ENCODE peak calls at places on chromosomes 7 and 10, in six cellular contexts. One of them, this sample, is unnamed.

GRCh38 chr10:22900841-22901601 is 26.8 kb upstream of the ARMC3 start:
- DNase-seq in neural progenitor cell: no peak
- DNase-seq in MM.1S: no peak
- DNase-seq in GM23248: no peak
- DNase-seq in HCT116: no peak
- DNase-seq in GM23338: no peak
- DNase-seq in this sample: no peak

GRCh38 chr7:65390588-65390987 is 16.9 kb downstream of the ZNF92 start:
- DNase-seq in neural progenitor cell: no peak
- DNase-seq in MM.1S: no peak
- DNase-seq in HCT116: no peak
- DNase-seq in GM23248: no peak
- DNase-seq in GM23338: no peak
- DNase-seq in this sample: peak

GRCh38 chr7:117688126-117688525 is 185.1 kb downstream of the CTTNBP2 start:
- DNase-seq in neural progenitor cell: no peak
- DNase-seq in MM.1S: no peak
- DNase-seq in HCT116: no peak
- DNase-seq in GM23338: no peak
- DNase-seq in GM23248: no peak
- DNase-seq in this sample: no peak

GRCh38 chr10:22992075-22992474 is 64.2 kb downstream of the ARMC3 start:
- DNase-seq in GM23338: no peak
- DNase-seq in MM.1S: peak
- DNase-seq in GM23248: no peak
- DNase-seq in HCT116: no peak
- DNase-seq in neural progenitor cell: no peak
- DNase-seq in this sample: no peak

GRCh38 chr10:24904830-24905229 is 47.6 kb downstream of the PRTFDC1 start:
- DNase-seq in MM.1S: no peak
- DNase-seq in GM23338: no peak
- DNase-seq in HCT116: no peak
- DNase-seq in GM23248: no peak
- DNase-seq in neural progenitor cell: no peak
- DNase-seq in this sample: no peak

GRCh38 chr7:43119371-43120069 is 7.1 kb downstream of the HECW1 start:
- DNase-seq in GM23338: peak
- DNase-seq in HCT116: no peak
- DNase-seq in MM.1S: no peak
- DNase-seq in neural progenitor cell: no peak
- DNase-seq in GM23248: peak
- DNase-seq in this sample: no peak

GRCh38 chr7:140239653-140239935 is 62.8 kb upstream of the KDM7A start:
- DNase-seq in HCT116: no peak
- DNase-seq in GM23338: no peak
- DNase-seq in MM.1S: no peak
- DNase-seq in GM23248: no peak
- DNase-seq in neural progenitor cell: no peak
- DNase-seq in this sample: no peak

GRCh38 chr10:34739915-34740314 is 75.2 kb downstream of the PARD3 start:
- DNase-seq in GM23248: peak
- DNase-seq in HCT116: no peak
- DNase-seq in MM.1S: peak
- DNase-seq in GM23338: peak
- DNase-seq in neural progenitor cell: peak
- DNase-seq in this sample: peak

GRCh38 chr10:27744478-27745379 is 890 bp downstream of the MKX start:
- DNase-seq in MM.1S: peak
- DNase-seq in HCT116: no peak
- DNase-seq in neural progenitor cell: peak
- DNase-seq in GM23338: peak
- DNase-seq in GM23248: peak
- DNase-seq in this sample: peak

GRCh38 chr7:6164491-6164890 is 107.9 kb downstream of the CYTH3 start:
- DNase-seq in neural progenitor cell: peak
- DNase-seq in GM23338: peak
- DNase-seq in GM23248: no peak
- DNase-seq in MM.1S: no peak
- DNase-seq in HCT116: no peak
- DNase-seq in this sample: no peak

GRCh38 chr10:122543676-122544075 is 16.9 kb upstream of the DMBT1 start:
- DNase-seq in GM23248: no peak
- DNase-seq in HCT116: no peak
- DNase-seq in GM23338: no peak
- DNase-seq in MM.1S: no peak
- DNase-seq in neural progenitor cell: no peak
- DNase-seq in this sample: no peak

GRCh38 chr7:100588438-100588837 is 2.3 kb downstream of the FBXO24 start:
- DNase-seq in neural progenitor cell: peak
- DNase-seq in MM.1S: no peak
- DNase-seq in GM23338: no peak
- DNase-seq in GM23248: peak
- DNase-seq in HCT116: no peak
- DNase-seq in this sample: peak

GRCh38 chr7:134016223-134016941 is 110.8 kb upstream of the LRGUK start:
- DNase-seq in GM23338: peak
- DNase-seq in GM23248: peak
- DNase-seq in HCT116: peak
- DNase-seq in neural progenitor cell: peak
- DNase-seq in MM.1S: no peak
- DNase-seq in this sample: peak

DNA sequence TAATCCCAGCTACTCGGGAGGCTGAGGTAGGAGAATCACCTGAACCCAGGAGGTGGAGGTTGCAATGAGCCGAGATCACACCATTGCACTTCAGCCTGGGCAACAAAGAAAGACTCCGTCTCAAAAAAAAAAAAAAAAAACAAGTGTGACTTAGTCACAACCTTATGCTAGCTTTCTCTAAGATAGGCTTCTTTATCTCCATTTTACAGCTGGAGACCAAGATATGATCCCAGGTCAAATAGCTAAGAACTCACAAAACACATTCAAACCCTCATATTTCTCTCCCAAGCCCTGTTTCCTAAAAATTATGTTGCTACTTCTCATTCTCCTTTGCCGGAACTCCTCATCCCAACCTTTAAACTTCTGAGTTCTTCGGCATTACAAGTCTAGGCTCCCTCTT is 13.0 kb upstream of the DHTKD1 start:
- DNase-seq in GM23338: no peak
- DNase-seq in neural progenitor cell: no peak
- DNase-seq in GM23248: no peak
- DNase-seq in MM.1S: no peak
- DNase-seq in HCT116: no peak
- DNase-seq in this sample: no peak
- TF ChIP-seq EZH2phosphoT487 in GM23338: no peak
- TF ChIP-seq EZH2phosphoT487 in neural progenitor cell: no peak
- TF ChIP-seq EZH2phosphoT487 in GM23248: no peak
- TF ChIP-seq EZH2phosphoT487 in MM.1S: no peak
- TF ChIP-seq EZH2phosphoT487 in HCT116: no peak
- TF ChIP-seq EZH2phosphoT487 in this sample: no peak

DNA sequence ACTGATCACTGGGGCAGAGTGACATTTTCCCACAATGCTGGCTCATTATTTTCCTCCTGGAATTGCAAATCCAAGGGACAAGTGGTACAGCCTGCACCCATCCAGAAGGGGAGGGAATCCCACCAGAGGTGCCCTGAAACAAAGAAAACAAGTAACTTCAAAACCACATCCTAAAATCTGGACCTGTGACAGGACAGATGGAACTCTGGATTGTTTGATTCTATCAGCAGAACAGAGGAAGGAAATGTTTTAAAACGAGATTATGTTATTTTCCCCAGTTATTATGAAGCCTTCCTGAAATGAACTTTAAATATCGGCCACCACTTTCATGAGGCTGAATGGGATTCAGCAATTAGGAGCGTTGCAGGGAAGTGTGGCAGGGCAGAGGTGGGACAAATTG is 62.2 kb upstream of the ECHDC3 start:
- DNase-seq in GM23338: no peak
- DNase-seq in HCT116: no peak
- DNase-seq in neural progenitor cell: no peak
- DNase-seq in GM23248: no peak
- DNase-seq in MM.1S: no peak
- DNase-seq in this sample: no peak
- H3K4me2 ChIP-seq in GM23338: no peak
- H3K4me2 ChIP-seq in HCT116: no peak
- H3K4me2 ChIP-seq in neural progenitor cell: peak
- H3K4me2 ChIP-seq in GM23248: no peak
- H3K4me2 ChIP-seq in MM.1S: no peak
- H3K4me2 ChIP-seq in this sample: no peak

DNA sequence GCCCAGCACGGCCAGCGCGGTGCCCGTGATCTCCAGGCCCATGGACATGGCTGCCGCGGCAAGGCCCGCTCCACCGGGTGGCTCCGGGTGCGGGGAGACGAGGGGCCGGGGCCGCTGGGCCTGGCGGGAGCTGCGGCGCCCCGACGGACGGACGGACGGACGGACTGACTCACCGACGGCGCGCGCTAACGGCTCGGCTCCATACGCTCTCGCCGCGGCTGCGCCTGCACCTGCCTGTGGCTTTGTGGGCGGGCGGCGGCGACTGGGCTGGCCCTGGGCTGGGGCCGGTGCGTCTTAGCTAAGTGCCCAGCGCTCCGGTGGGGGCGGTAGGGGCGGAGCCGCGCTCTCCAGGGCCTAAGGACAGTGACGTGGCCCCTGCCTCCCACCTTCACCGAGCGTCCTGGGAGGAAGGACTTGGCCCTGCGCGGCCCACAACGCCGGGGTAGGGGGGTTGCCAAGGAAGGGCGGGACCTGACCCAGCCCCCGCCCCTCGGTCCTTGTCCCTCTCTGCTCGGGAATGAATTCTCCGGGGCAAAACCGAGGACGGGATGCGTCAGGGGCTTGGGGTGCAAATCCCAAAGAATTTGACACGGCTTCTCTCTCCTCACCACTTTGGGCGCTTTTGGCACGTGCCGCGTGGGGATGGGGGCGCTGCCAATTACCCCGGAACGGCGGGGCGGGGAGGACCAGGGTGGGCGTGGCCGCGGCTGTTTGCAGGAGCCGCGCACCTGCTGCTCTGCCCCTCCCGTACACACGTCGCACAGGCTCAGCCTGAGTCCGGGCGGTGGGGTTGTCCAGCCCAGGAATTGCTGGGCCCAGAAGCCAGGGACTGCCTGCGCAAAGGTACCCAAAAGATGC is at the start of gene CLDN3:
- DNase-seq in HCT116: peak
- DNase-seq in GM23248: peak
- DNase-seq in GM23338: peak
- DNase-seq in neural progenitor cell: peak
- DNase-seq in MM.1S: no peak
- DNase-seq in this sample: peak
- TF ChIP-seq EZH2phosphoT487 in HCT116: no peak
- TF ChIP-seq EZH2phosphoT487 in GM23248: no peak
- TF ChIP-seq EZH2phosphoT487 in GM23338: no peak
- TF ChIP-seq EZH2phosphoT487 in neural progenitor cell: no peak
- TF ChIP-seq EZH2phosphoT487 in MM.1S: no peak
- TF ChIP-seq EZH2phosphoT487 in this sample: no peak

GRCh38 chr10:33241351-33241750 is 93.1 kb downstream of the NRP1 start:
- DNase-seq in GM23338: no peak
- DNase-seq in GM23248: peak
- DNase-seq in HCT116: no peak
- DNase-seq in neural progenitor cell: no peak
- DNase-seq in MM.1S: no peak
- DNase-seq in this sample: no peak
- H3K4me2 ChIP-seq in GM23338: no peak
- H3K4me2 ChIP-seq in GM23248: peak
- H3K4me2 ChIP-seq in HCT116: no peak
- H3K4me2 ChIP-seq in neural progenitor cell: peak
- H3K4me2 ChIP-seq in MM.1S: no peak
- H3K4me2 ChIP-seq in this sample: no peak

GRCh38 chr7:103011650-103012049 is 62.9 kb downstream of the FBXL13 start:
- DNase-seq in MM.1S: no peak
- DNase-seq in GM23338: no peak
- DNase-seq in GM23248: peak
- DNase-seq in HCT116: no peak
- DNase-seq in neural progenitor cell: no peak
- DNase-seq in this sample: no peak
- TF ChIP-seq EZH2phosphoT487 in MM.1S: no peak
- TF ChIP-seq EZH2phosphoT487 in GM23338: no peak
- TF ChIP-seq EZH2phosphoT487 in GM23248: no peak
- TF ChIP-seq EZH2phosphoT487 in HCT116: no peak
- TF ChIP-seq EZH2phosphoT487 in neural progenitor cell: no peak
- TF ChIP-seq EZH2phosphoT487 in this sample: no peak

DNA sequence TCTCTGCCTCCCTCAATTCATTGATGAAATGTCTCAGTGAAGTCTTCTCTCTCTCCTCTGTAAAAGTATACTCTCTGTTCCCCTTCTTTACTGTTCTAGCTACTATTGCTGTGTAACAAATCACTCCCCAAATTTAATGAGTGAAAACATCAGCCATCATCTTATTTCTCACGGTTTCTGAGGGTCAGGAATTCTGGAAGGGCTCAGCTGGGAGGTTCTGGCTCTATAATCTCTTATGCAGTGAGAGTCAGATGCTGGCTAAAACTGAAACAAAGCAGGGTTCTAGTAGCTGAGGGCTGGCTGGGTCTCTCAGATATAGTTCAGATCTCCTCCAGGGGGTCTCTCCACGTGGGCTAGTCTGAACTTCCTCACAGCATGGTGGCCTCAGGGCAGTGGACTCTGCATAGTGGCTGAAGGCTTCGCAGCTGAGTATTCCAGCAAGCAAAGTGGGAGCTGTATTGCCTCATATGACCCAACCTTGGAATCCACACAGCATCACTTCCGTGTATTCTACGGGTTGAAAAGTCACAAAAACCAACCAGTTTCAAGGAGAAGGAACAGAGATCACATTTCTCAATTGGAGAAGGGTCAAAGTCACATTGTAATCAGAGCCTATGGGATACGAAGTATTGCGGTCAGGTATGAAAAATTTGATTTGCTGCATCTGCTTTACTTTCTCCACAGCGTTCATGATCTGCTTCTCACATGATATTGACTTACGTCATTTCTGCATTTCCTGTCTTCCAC is 74.8 kb upstream of the ATRNL1 start:
- DNase-seq in MM.1S: no peak
- DNase-seq in GM23248: no peak
- DNase-seq in neural progenitor cell: no peak
- DNase-seq in GM23338: no peak
- DNase-seq in HCT116: no peak
- DNase-seq in this sample: no peak
- H3K4me2 ChIP-seq in MM.1S: no peak
- H3K4me2 ChIP-seq in GM23248: no peak
- H3K4me2 ChIP-seq in neural progenitor cell: no peak
- H3K4me2 ChIP-seq in GM23338: no peak
- H3K4me2 ChIP-seq in HCT116: no peak
- H3K4me2 ChIP-seq in this sample: no peak

GRCh38 chr7:128459394-128459878 is 3.8 kb downstream of the HILPDA start:
- DNase-seq in GM23338: peak
- DNase-seq in MM.1S: peak
- DNase-seq in neural progenitor cell: peak
- DNase-seq in GM23248: peak
- DNase-seq in HCT116: peak
- DNase-seq in this sample: peak
- TF ChIP-seq EZH2phosphoT487 in GM23338: no peak
- TF ChIP-seq EZH2phosphoT487 in MM.1S: no peak
- TF ChIP-seq EZH2phosphoT487 in neural progenitor cell: no peak
- TF ChIP-seq EZH2phosphoT487 in GM23248: no peak
- TF ChIP-seq EZH2phosphoT487 in HCT116: no peak
- TF ChIP-seq EZH2phosphoT487 in this sample: no peak

GRCh38 chr7:102916881-102917280 is 4.1 kb downstream of the LRRC17 start:
- DNase-seq in neural progenitor cell: no peak
- DNase-seq in MM.1S: no peak
- DNase-seq in HCT116: no peak
- DNase-seq in GM23248: peak
- DNase-seq in GM23338: peak
- DNase-seq in this sample: no peak
- H3K4me2 ChIP-seq in neural progenitor cell: no peak
- H3K4me2 ChIP-seq in MM.1S: no peak
- H3K4me2 ChIP-seq in HCT116: no peak
- H3K4me2 ChIP-seq in GM23248: peak
- H3K4me2 ChIP-seq in GM23338: peak
- H3K4me2 ChIP-seq in this sample: no peak

GRCh38 chr7:154832557-154833138 is 170.3 kb downstream of the PAXIP1 start:
- DNase-seq in GM23248: no peak
- DNase-seq in neural progenitor cell: peak
- DNase-seq in HCT116: peak
- DNase-seq in MM.1S: no peak
- DNase-seq in GM23338: no peak
- DNase-seq in this sample: peak
- TF ChIP-seq EZH2phosphoT487 in GM23248: no peak
- TF ChIP-seq EZH2phosphoT487 in neural progenitor cell: no peak
- TF ChIP-seq EZH2phosphoT487 in HCT116: no peak
- TF ChIP-seq EZH2phosphoT487 in MM.1S: no peak
- TF ChIP-seq EZH2phosphoT487 in GM23338: no peak
- TF ChIP-seq EZH2phosphoT487 in this sample: no peak

This sample was measured in hepatocyte.